ENCODE peak calls at places on chromosomes 4 and X, in five cellular contexts. I is CD4-positive, CD25-positive, alpha-beta regulatory T cell; D is tibial nerve; G is CD8-positive, alpha-beta memory T cell; X is heart right ventricle. S is an unnamed sample. For H3K27me3, the result is how much of the 10 kb centered on the place peaks cover.

GRCh38 chr4:147788791-147789190 is 56.9 kb downstream of the ARHGAP10 start:
- DNase-seq in I (no peak), D (no peak), G (no peak), X (no peak), S (no peak)

GRCh38 chr4:122798101-122798500 is 28.5 kb upstream of the FGF2 start:
- DNase-seq in I (no peak), D (peak), G (no peak), X (peak), S (no peak)

GRCh38 chrX:153641575-153642312 is 5.3 kb upstream of the DUSP9 start:
- DNase-seq in I (no peak), D (no peak), G (no peak), X (no peak), S (no peak)

GRCh38 chrX:22652596-22652995 is 347.2 kb upstream of the DDX53 start:
- DNase-seq in I (no peak), D (no peak), G (no peak), X (no peak), S (no peak)

GRCh38 chr4:150078996-150079581 is 844 bp downstream of the DCLK2 start:
- DNase-seq in I (peak), D (peak), G (no peak), X (peak), S (peak)

GRCh38 chrX:43560247-43560946 is 95.7 kb upstream of the MAOA start:
- DNase-seq in I (no peak), D (no peak), G (no peak), X (no peak), S (no peak)

GRCh38 chr4:168309781-168310180 is 8.8 kb downstream of the DDX60 start:
- DNase-seq in I (no peak), D (no peak), G (no peak), X (no peak), S (no peak)

GRCh38 chrX:46649421-46650260 is 76.1 kb downstream of the CHST7 start:
- DNase-seq in I (no peak), D (no peak), G (no peak), X (peak), S (no peak)

GRCh38 chrX:103157511-103158316 is 57.2 kb upstream of the BEX4 start:
- DNase-seq in I (peak), D (peak), G (no peak), X (no peak), S (no peak)

GRCh38 chr4:179596621-179597020 is 2154.4 kb upstream of the AGA start:
- DNase-seq in I (no peak), D (no peak), G (no peak), X (no peak), S (no peak)

GRCh38 chr4:61716437-61716836 is 516.3 kb downstream of the ADGRL3 start:
- DNase-seq in I (no peak), D (no peak), G (no peak), X (no peak), S (no peak)

GRCh38 chr4:138398297-138398696 is 156.1 kb upstream of the SLC7A11 start:
- DNase-seq in I (no peak), D (no peak), G (no peak), X (no peak), S (no peak)

GRCh38 chr4:103012085-103012484 is 7.4 kb downstream of the SLC9B1 start:
- DNase-seq in I (no peak), D (peak), G (no peak), X (no peak), S (no peak)

GRCh38 chr4:128825226-128825625 is 15.7 kb downstream of the JADE1 start:
- DNase-seq in I (no peak), D (no peak), G (no peak), X (no peak), S (no peak)

GRCh38 chrX:11532291-11533075 is 133.2 kb downstream of the ARHGAP6 start:
- DNase-seq in I (no peak), D (no peak), G (no peak), X (no peak), S (no peak)

GRCh38 chrX:1387141-1387776 is 4.7 kb downstream of the SLC25A6 start:
- DNase-seq in I (no peak), D (no peak), G (peak), X (no peak), S (no peak)

GRCh38 chr4:42865572-42866189 is 26.8 kb upstream of the GRXCR1 start:
- DNase-seq in I (peak), D (peak), G (no peak), X (no peak), S (peak)

GRCh38 chrX:11953615-11954014 is 184.7 kb upstream of the FRMPD4 start:
- DNase-seq in I (no peak), D (no peak), G (no peak), X (no peak), S (no peak)

GRCh38 chrX:115330498-115331138 is 41.1 kb downstream of the LUZP4 start:
- DNase-seq in I (peak), D (no peak), G (no peak), X (no peak), S (peak)

GRCh38 chr4:151676301-151676700 is 84.5 kb downstream of the GATB start:
- DNase-seq in I (no peak), D (no peak), G (no peak), X (no peak), S (no peak)

GRCh38 chr4:172786039-172786792 is 382.4 kb upstream of the GALNT7 start:
- DNase-seq in I (no peak), D (no peak), G (no peak), X (no peak), S (no peak)

GRCh38 chr4:4855293-4856070 is 4.0 kb upstream of the MSX1 start:
- DNase-seq in I (no peak), D (no peak), G (no peak), X (no peak), S (no peak)
- H3K27me3 ChIP-seq in I (under half), D (under half), G (half or more), X (half or more), S (under half)

GRCh38 chrX:106246511-106246910 is 78.4 kb downstream of the PWWP3B start:
- DNase-seq in I (no peak), D (no peak), G (no peak), X (no peak), S (no peak)

GRCh38 chrX:106247162-106247561 is 79.1 kb downstream of the PWWP3B start:
- DNase-seq in I (no peak), D (no peak), G (no peak), X (no peak), S (no peak)

GRCh38 chrX:106249706-106250379 is 81.7 kb downstream of the PWWP3B start:
- DNase-seq in I (no peak), D (peak), G (no peak), X (no peak), S (no peak)
- H3K27ac ChIP-seq in I (no peak), D (no peak), G (no peak), X (no peak), S (no peak)

DNA sequence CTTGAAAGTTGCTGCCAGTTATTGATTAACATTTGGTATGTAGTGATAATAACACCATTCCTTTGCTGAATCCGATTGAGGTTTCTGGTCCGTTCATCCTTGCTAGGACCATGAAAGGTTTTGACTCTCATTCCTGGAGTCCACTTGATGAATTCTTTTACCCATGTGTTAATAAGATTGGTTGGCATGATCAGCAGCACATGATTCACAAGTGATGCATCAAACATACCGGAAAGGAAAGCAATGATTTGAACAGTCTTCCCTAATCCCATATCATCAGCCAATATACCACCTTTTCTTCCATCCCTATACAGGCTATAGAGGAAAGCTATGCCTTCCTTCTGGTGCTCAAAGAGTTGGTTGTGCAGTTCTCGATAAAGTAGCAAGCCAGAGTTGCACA is 26.6 kb downstream of the PIN4 start:
- DNase-seq in I (no peak), D (no peak), G (no peak), X (no peak), S (no peak)
- H3K27me3 ChIP-seq in I (under half), D (under half), G (under half), X (under half), S (under half)

GRCh38 chrX:55240788-55241187 is 20.6 kb downstream of the PAGE5 start:
- DNase-seq in I (no peak), D (no peak), G (no peak), X (no peak), S (no peak)
- H3K27ac ChIP-seq in I (no peak), D (no peak), G (no peak), X (no peak), S (no peak)

GRCh38 chr4:3648731-3649130 is 116.5 kb upstream of the LRPAP1 start:
- DNase-seq in I (no peak), D (no peak), G (no peak), X (no peak), S (no peak)
- H3K27me3 ChIP-seq in I (under half), D (under half), G (under half), X (under half), S (under half)

DNA sequence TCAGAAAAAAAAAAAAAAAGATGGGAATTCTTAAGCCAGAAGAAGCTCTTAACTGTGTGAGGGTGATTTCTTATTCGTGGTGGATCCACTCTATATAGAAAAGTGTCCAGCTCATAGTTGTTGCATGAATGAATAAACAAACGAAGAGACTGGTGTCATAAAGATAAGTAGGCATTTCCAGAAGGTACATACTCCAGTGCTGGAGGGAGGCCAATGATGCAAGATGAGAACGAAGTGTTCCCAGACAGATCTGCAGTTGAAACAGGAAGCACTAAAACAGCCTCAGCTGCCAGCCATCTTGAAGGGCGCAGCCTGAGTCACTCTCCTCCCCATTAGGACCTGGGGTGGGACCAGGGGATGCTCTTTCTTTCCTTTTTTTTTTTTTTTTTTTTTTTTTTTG is 47.4 kb upstream of the HOPX start:
- DNase-seq in I (no peak), D (peak), G (no peak), X (peak), S (peak)
- H3K27ac ChIP-seq in I (no peak), D (no peak), G (no peak), X (no peak), S (no peak)

GRCh38 chr4:1406946-1407656 is 859 bp upstream of the NKX1-1 start:
- DNase-seq in I (no peak), D (no peak), G (peak), X (no peak), S (no peak)
- H3K27me3 ChIP-seq in I (under half), D (under half), G (under half), X (half or more), S (under half)

GRCh38 chr4:47011189-47011518 is 17.8 kb upstream of the GABRA4 start:
- DNase-seq in I (no peak), D (no peak), G (no peak), X (no peak), S (no peak)
- H3K27ac ChIP-seq in I (peak), D (no peak), G (no peak), X (no peak), S (no peak)